ENCODE peak calls at places on chromosomes 7 and 10, in seven cellular contexts. N is left colon; J is RPMI7951; O is GM12865; F is retina; M is effector memory CD8-positive, alpha-beta T cell; C is IMR-90. Q is an unnamed sample.

GRCh38 chr7:2521341-2521745 is 1.8 kb downstream of the LFNG start:
- DNase-seq in C (no peak), O (no peak), F (peak), N (peak), J (no peak), M (no peak), Q (no peak)

GRCh38 chr7:116341222-116341907 is 131.0 kb downstream of the TES start:
- DNase-seq in J (peak), O (peak), C (no peak), M (no peak), F (no peak), N (no peak), Q (no peak)

GRCh38 chr10:43125274-43125845 is 12.9 kb upstream of the CSGALNACT2 start:
- DNase-seq in N (no peak), J (no peak), O (no peak), C (no peak), F (no peak), M (no peak), Q (no peak)

GRCh38 chr10:88411772-88412349 is 171.3 kb downstream of the RNLS start:
- DNase-seq in C (peak), J (peak), F (no peak), M (no peak), O (no peak), N (no peak), Q (peak)

GRCh38 chr10:44244745-44245600 is 139.9 kb downstream of the CXCL12 start:
- DNase-seq in M (no peak), F (no peak), O (no peak), C (no peak), J (no peak), N (no peak), Q (no peak)

GRCh38 chr10:117429644-117430043 is 54.4 kb upstream of the PDZD8 start:
- DNase-seq in J (no peak), F (no peak), C (no peak), M (no peak), O (no peak), N (no peak), Q (peak)

GRCh38 chr7:80584778-80585177 is 53.7 kb upstream of the CD36 start:
- DNase-seq in M (no peak), C (peak), O (no peak), F (no peak), J (peak), N (no peak), Q (peak)

GRCh38 chr7:109003742-109004141 is 434.1 kb downstream of the DNAJB9 start:
- DNase-seq in M (no peak), F (no peak), N (no peak), C (no peak), J (no peak), O (no peak), Q (no peak)

GRCh38 chr10:131869344-131869743 is 31.5 kb upstream of the PPP2R2D start:
- DNase-seq in C (no peak), N (no peak), F (no peak), M (no peak), J (no peak), O (no peak), Q (no peak)

GRCh38 chr7:130417215-130417614 is 23.6 kb downstream of the CEP41 start:
- DNase-seq in N (no peak), C (no peak), O (no peak), M (no peak), J (no peak), F (no peak), Q (no peak)

Q was measured in EH.